ENCODE peak calls at places on chromosomes 5 and 9, in five cellular contexts. Q is NCI-H1105, W is HTR-8/SVneo, O is mucosa of gallbladder, E is AML-193. K is an unnamed sample.

GRCh38 chr5:3197699-3198098 is 397.9 kb upstream of the IRX1 start:
- DNase-seq in Q (peak; percentile 94), W (no peak), O (no peak), E (no peak), K (no peak)

GRCh38 chr9:107142430-107142829 is 140.6 kb upstream of the RAD23B start:
- DNase-seq in Q (no peak), W (no peak), O (no peak), E (no peak), K (no peak)

GRCh38 chr5:73213566-73213998 is 40.6 kb downstream of the TMEM174 start:
- DNase-seq in Q (no peak), W (peak; percentile 41), O (no peak), E (no peak), K (peak; percentile 85)

GRCh38 chr9:22389271-22389670 is 57.4 kb upstream of the DMRTA1 start:
- DNase-seq in Q (no peak), W (no peak), O (no peak), E (no peak), K (no peak)

GRCh38 chr5:154486427-154486866 is 8.4 kb upstream of the HAND1 start:
- DNase-seq in Q (peak; percentile 63), W (no peak), O (no peak), E (no peak), K (no peak)

GRCh38 chr5:73170522-73170921 is 2.5 kb upstream of the TMEM174 start:
- DNase-seq in Q (no peak), W (no peak), O (no peak), E (peak; percentile 29), K (peak; percentile 62)

GRCh38 chr5:134079748-134080581 is 34.5 kb upstream of the TCF7 start:
- DNase-seq in Q (no peak), W (no peak), O (no peak), E (no peak), K (no peak)

GRCh38 chr5:81851481-81852178 is 100.7 kb upstream of the SSBP2 start:
- DNase-seq in Q (peak; percentile 82), W (peak; percentile 93), O (peak; percentile 97), E (peak; percentile 90), K (peak; percentile 91)

GRCh38 chr5:76715734-76716455 is at the start of gene F2R:
- DNase-seq in Q (peak; percentile 33), W (peak; percentile 67), O (peak; percentile 37), E (peak; percentile 14), K (peak; percentile 57)

GRCh38 chr9:77474903-77475302 is 173.2 kb downstream of the GNA14 start:
- DNase-seq in Q (no peak), W (no peak), O (no peak), E (no peak), K (no peak)

GRCh38 chr5:110803467-110804326 is 64.9 kb downstream of the SLC25A46 start:
- DNase-seq in Q (no peak), W (no peak), O (no peak), E (no peak), K (peak; percentile 51)

GRCh38 chr9:8733096-8733954 is 933.7 kb upstream of the DMAC1 start:
- DNase-seq in Q (peak; percentile 89), W (no peak), O (no peak), E (no peak), K (no peak)

GRCh38 chr9:136251264-136252115 is 5.9 kb upstream of the QSOX2 start:
- DNase-seq in Q (no peak), W (no peak), O (no peak), E (no peak), K (no peak)

GRCh38 chr5:6704361-6704851 is 8.8 kb upstream of the TENT4A start:
- DNase-seq in Q (no peak), W (no peak), O (peak; percentile 46), E (no peak), K (peak; percentile 86)

GRCh38 chr9:18396102-18396728 is 77.7 kb upstream of the ADAMTSL1 start:
- DNase-seq in Q (peak; percentile 7), W (no peak), O (no peak), E (no peak), K (peak; percentile 45)

GRCh38 chr5:137521246-137521645 is 22.1 kb upstream of the SPOCK1 start:
- DNase-seq in Q (no peak), W (no peak), O (no peak), E (no peak), K (no peak)

GRCh38 chr5:124686239-124687004 is 60.0 kb downstream of the ZNF608 start:
- DNase-seq in Q (no peak), W (no peak), O (no peak), E (no peak), K (no peak)

GRCh38 chr5:127650649-127651048 is 1.8 kb downstream of the CTXN3 start:
- DNase-seq in Q (no peak), W (no peak), O (no peak), E (no peak), K (peak; percentile 30)

GRCh38 chr9:85258823-85259370 is 482.9 kb downstream of the AGTPBP1 start:
- DNase-seq in Q (peak; percentile 46), W (peak; percentile 6), O (peak; percentile 50), E (peak; percentile 25), K (peak; percentile 83)

GRCh38 chr5:61089351-61089750 is 72.9 kb downstream of the SMIM15 start:
- DNase-seq in Q (no peak), W (peak; percentile 2), O (no peak), E (no peak), K (no peak)

GRCh38 chr5:71974622-71975021 is 132.7 kb upstream of the MAP1B start:
- DNase-seq in Q (no peak), W (no peak), O (no peak), E (no peak), K (peak; percentile 18)

GRCh38 chr5:51034501-51034900 is 348.7 kb upstream of the ISL1 start:
- DNase-seq in Q (no peak), W (no peak), O (no peak), E (no peak), K (no peak)

GRCh38 chr5:79202076-79202475 is 33.9 kb upstream of the JMY start:
- DNase-seq in Q (no peak), W (peak; percentile 70), O (no peak), E (no peak), K (peak; percentile 28)

GRCh38 chr5:130514984-130515690 is 610.9 kb downstream of the CHSY3 start:
- DNase-seq in Q (no peak), W (no peak), O (no peak), E (no peak), K (peak; percentile 72)

GRCh38 chr9:74497750-74498615 is 848 bp downstream of the RORB start:
- DNase-seq in Q (peak; percentile 16), W (no peak), O (peak; percentile 14), E (no peak), K (no peak)

GRCh38 chr9:130219661-130220081 is 45.9 kb upstream of the HMCN2 start:
- DNase-seq in Q (no peak), W (no peak), O (no peak), E (no peak), K (no peak)

K was measured in MCF 10A.